ENCODE peak calls at places on chromosomes 3 and 15, in seven cellular contexts. W is gastrocnemius medialis, L is PC-3, I is fibroblast of the aortic adventitia, A is AG04449, V is GM12878, R is choroid plexus epithelial cell. O is an unnamed sample.

GRCh38 chr3:142106536-142106935 is 42.8 kb downstream of the TFDP2 start:
- DNase-seq in V (no peak), I (no peak), A (no peak), L (no peak), R (no peak), W (no peak), O (no peak)

GRCh38 chr3:14144423-14145075 is 19.7 kb downstream of the TMEM43 start:
- DNase-seq in L (peak; percentile 98), W (peak; percentile 76), V (peak; percentile 52), A (peak; percentile 98), I (peak; percentile 99), R (peak; percentile 100), O (peak; percentile 97)

GRCh38 chr15:90141646-90142045 is 39.4 kb upstream of the IDH2 start:
- DNase-seq in W (no peak), I (peak; percentile 51), A (no peak), L (peak; percentile 40), V (no peak), R (peak; percentile 38), O (no peak)

GRCh38 chr15:92906563-92907081 is 6.5 kb downstream of the CHD2 start:
- DNase-seq in W (no peak), V (no peak), I (peak; percentile 62), A (no peak), R (no peak), L (peak; percentile 94), O (no peak)

GRCh38 chr3:15557511-15557946 is 36.0 kb upstream of the COLQ start:
- DNase-seq in I (peak; percentile 85), R (peak; percentile 86), A (peak; percentile 41), V (peak; percentile 67), L (peak; percentile 94), W (no peak), O (peak; percentile 51)

GRCh38 chr3:142850395-142851023 is 38.4 kb downstream of the PCOLCE2 start:
- DNase-seq in V (no peak), A (peak; percentile 77), L (peak; percentile 84), R (peak; percentile 97), W (no peak), I (peak; percentile 91), O (peak; percentile 87)

GRCh38 chr3:184171562-184171961 is 3.1 kb upstream of the AP2M1 start:
- DNase-seq in W (no peak), V (no peak), L (peak; percentile 60), I (no peak), R (peak; percentile 66), A (no peak), O (peak; percentile 99)

GRCh38 chr3:71859128-71859519 is 74.2 kb upstream of the PROK2 start:
- DNase-seq in R (peak; percentile 34), W (no peak), V (no peak), L (peak; percentile 68), A (no peak), I (peak; percentile 10), O (no peak)

GRCh38 chr15:89469331-89470107 is 26.9 kb downstream of the RHCG start:
- DNase-seq in W (no peak), A (no peak), V (no peak), I (no peak), R (no peak), L (no peak), O (no peak)

GRCh38 chr3:99637041-99637380 is 1.4 kb upstream of the COL8A1 start:
- DNase-seq in A (no peak), W (no peak), L (peak; percentile 76), I (no peak), R (peak; percentile 87), V (no peak), O (peak; percentile 81)

GRCh38 chr15:73386238-73386637 is 17.5 kb upstream of the HCN4 start:
- DNase-seq in A (no peak), R (no peak), V (no peak), L (no peak), W (no peak), I (no peak), O (peak; percentile 55)

GRCh38 chr15:44193651-44194396 is 1.2 kb downstream of the FRMD5 start:
- DNase-seq in I (peak; percentile 65), V (no peak), L (peak; percentile 48), R (peak; percentile 51), W (no peak), A (no peak), O (peak; percentile 77)

GRCh38 chr15:39578851-39579486 is 1.9 kb upstream of the THBS1 start:
- DNase-seq in I (peak; percentile 45), L (no peak), W (no peak), A (no peak), R (no peak), V (no peak), O (no peak)

GRCh38 chr15:99187886-99188285 is 61.5 kb downstream of the TTC23 start:
- DNase-seq in A (peak; percentile 42), R (no peak), W (no peak), I (peak; percentile 21), V (no peak), L (no peak), O (no peak)

GRCh38 chr3:12796171-12797123 is at the start of gene CAND2:
- DNase-seq in L (no peak), I (peak; percentile 28), R (peak; percentile 37), A (no peak), V (no peak), W (peak; percentile 72), O (peak; percentile 94)

GRCh38 chr3:150759319-150759718 is 3.6 kb downstream of the SIAH2 start:
- DNase-seq in L (peak; percentile 88), V (no peak), R (no peak), I (no peak), A (no peak), W (no peak), O (no peak)

GRCh38 chr3:81173514-81173913 is 587.9 kb downstream of the GBE1 start:
- DNase-seq in W (no peak), R (peak; percentile 56), L (peak; percentile 66), I (peak; percentile 2), V (no peak), A (no peak), O (no peak)

GRCh38 chr3:65776494-65776893 is 262.2 kb downstream of the MAGI1 start:
- DNase-seq in L (no peak), W (no peak), V (no peak), I (peak; percentile 21), A (no peak), R (no peak), O (no peak)

GRCh38 chr3:58536501-58537411 is at the start of gene ACOX2:
- DNase-seq in R (peak; percentile 84), W (peak; percentile 26), V (no peak), L (no peak), A (no peak), I (peak; percentile 80), O (peak; percentile 92)

GRCh38 chr3:66093981-66094380 is 55.3 kb upstream of the MAGI1 start:
- DNase-seq in I (no peak), V (no peak), A (no peak), L (no peak), W (no peak), R (no peak), O (no peak)

GRCh38 chr3:82807781-82808180 is 1046.3 kb upstream of the GBE1 start:
- DNase-seq in A (no peak), R (no peak), L (no peak), V (no peak), I (no peak), W (no peak), O (no peak)

GRCh38 chr3:190514163-190515153 is 573 bp downstream of the IL1RAP start:
- DNase-seq in R (peak; percentile 78), I (peak; percentile 63), V (no peak), A (no peak), L (peak; percentile 51), W (peak; percentile 4), O (peak; percentile 86)

GRCh38 chr3:190513409-190514162 is at the start of gene IL1RAP:
- DNase-seq in W (peak; percentile 74), V (peak; percentile 47), A (peak; percentile 55), R (peak; percentile 93), L (peak; percentile 96), I (peak; percentile 89), O (peak; percentile 97)

GRCh38 chr3:190516416-190516815 is 2.5 kb downstream of the IL1RAP start:
- DNase-seq in A (no peak), L (peak; percentile 8), W (no peak), I (peak; percentile 32), V (no peak), R (no peak), O (no peak)

GRCh38 chr3:190519886-190520285 is 6.0 kb downstream of the IL1RAP start:
- DNase-seq in R (no peak), A (no peak), L (peak; percentile 87), V (no peak), W (no peak), I (no peak), O (peak; percentile 64)

DNA sequence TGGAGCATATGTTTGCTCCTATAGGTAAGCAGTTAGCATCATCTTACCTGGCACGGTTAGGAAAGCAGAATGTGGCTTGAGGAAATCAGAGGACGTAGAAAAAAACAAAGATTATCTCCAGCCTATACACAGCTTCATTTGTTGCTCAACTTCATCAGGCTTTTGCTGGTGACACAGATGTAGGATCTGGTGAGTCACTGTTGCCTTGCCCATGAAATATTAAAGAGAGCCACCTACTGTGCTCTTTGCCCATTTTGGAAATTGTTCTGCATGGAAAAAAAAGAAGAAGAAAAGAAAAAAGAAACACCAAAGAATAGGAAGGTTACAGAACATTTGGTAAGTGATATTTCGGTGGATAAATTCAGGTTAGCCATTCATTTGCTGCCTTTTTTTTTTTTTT is 3.8 kb downstream of the IL1RAP start:
- DNase-seq in A (no peak), R (peak; percentile 65), W (no peak), L (peak; percentile 73), V (no peak), I (peak; percentile 72), O (peak; percentile 77)
- TF ChIP-seq CTCF in A (no peak), R (no peak), W (no peak), L (peak; percentile 53), V (no peak), I (no peak), O (no peak)

GRCh38 chr3:187430576-187430975 is 62.4 kb downstream of the RTP4 start:
- DNase-seq in A (no peak), W (no peak), L (no peak), V (no peak), I (no peak), R (no peak), O (no peak)
- TF ChIP-seq CTCF in A (no peak), W (no peak), L (peak; percentile 50), V (peak; percentile 9), I (no peak), R (peak; percentile 31), O (peak; percentile 7)

GRCh38 chr3:64290864-64291263 is 65.6 kb upstream of the PRICKLE2 start:
- DNase-seq in R (no peak), A (no peak), I (peak; percentile 40), L (peak; percentile 3), V (no peak), W (no peak), O (peak; percentile 30)

GRCh38 chr3:64293121-64293520 is 67.9 kb upstream of the PRICKLE2 start:
- DNase-seq in L (no peak), V (no peak), A (no peak), W (no peak), R (no peak), I (no peak), O (no peak)

GRCh38 chr3:64290161-64290560 is 64.9 kb upstream of the PRICKLE2 start:
- DNase-seq in A (no peak), W (no peak), R (no peak), L (peak; percentile 10), I (no peak), V (no peak), O (no peak)

GRCh38 chr3:64291345-64291744 is 66.1 kb upstream of the PRICKLE2 start:
- DNase-seq in A (no peak), I (peak; percentile 94), V (no peak), W (no peak), L (peak; percentile 84), R (peak; percentile 86), O (peak; percentile 55)

GRCh38 chr3:64291956-64292355 is 66.7 kb upstream of the PRICKLE2 start:
- DNase-seq in V (no peak), R (peak; percentile 81), A (peak; percentile 59), W (no peak), L (no peak), I (peak; percentile 92), O (peak; percentile 26)
- TF ChIP-seq CTCF in V (no peak), R (no peak), A (no peak), W (no peak), L (no peak), I (no peak), O (no peak)

GRCh38 chr15:50128266-50128665 is 9.2 kb upstream of the ATP8B4 start:
- DNase-seq in R (no peak), L (no peak), W (peak; percentile 15), A (no peak), V (no peak), I (no peak), O (no peak)
- TF ChIP-seq CTCF in R (peak; percentile 34), L (no peak), W (no peak), A (no peak), V (no peak), I (no peak), O (no peak)

O was measured in osteoblast.